ENCODE peak calls at places on chromosomes 3 and 15, in five cellular contexts. One of them, this sample, is unnamed.

GRCh38 chr3:29868702-29869101 is 587.8 kb downstream of the RBMS3 start:
- DNase-seq in fibroblast of lung: no peak
- DNase-seq in retinal pigment epithelial cell: no peak
- DNase-seq in stimulated activated CD8-positive, alpha-beta memory T cell treated with anti-CD3 and anti-CD28 coated beads, Interleukin-2, amount 100 ng/mL, for 48 hours: no peak
- DNase-seq in activated CD8-positive, alpha-beta memory T cell treated with anti-CD3 and anti-CD28 coated beads for 24 hours: no peak
- DNase-seq in this sample: no peak

GRCh38 chr3:172394692-172395091 is 53.6 kb downstream of the GHSR start:
- DNase-seq in stimulated activated CD8-positive, alpha-beta memory T cell treated with anti-CD3 and anti-CD28 coated beads, Interleukin-2, amount 100 ng/mL, for 48 hours: no peak
- DNase-seq in retinal pigment epithelial cell: no peak
- DNase-seq in fibroblast of lung: no peak
- DNase-seq in activated CD8-positive, alpha-beta memory T cell treated with anti-CD3 and anti-CD28 coated beads for 24 hours: no peak
- DNase-seq in this sample: no peak

GRCh38 chr3:35184775-35185174 is 454.6 kb upstream of the ARPP21 start:
- DNase-seq in activated CD8-positive, alpha-beta memory T cell treated with anti-CD3 and anti-CD28 coated beads for 24 hours: no peak
- DNase-seq in retinal pigment epithelial cell: peak; percentile 96
- DNase-seq in fibroblast of lung: peak; percentile 2
- DNase-seq in stimulated activated CD8-positive, alpha-beta memory T cell treated with anti-CD3 and anti-CD28 coated beads, Interleukin-2, amount 100 ng/mL, for 48 hours: no peak
- DNase-seq in this sample: no peak

GRCh38 chr3:17740703-17741102 is 1.7 kb downstream of the TBC1D5 start:
- DNase-seq in activated CD8-positive, alpha-beta memory T cell treated with anti-CD3 and anti-CD28 coated beads for 24 hours: no peak
- DNase-seq in stimulated activated CD8-positive, alpha-beta memory T cell treated with anti-CD3 and anti-CD28 coated beads, Interleukin-2, amount 100 ng/mL, for 48 hours: no peak
- DNase-seq in retinal pigment epithelial cell: peak; percentile 18
- DNase-seq in fibroblast of lung: peak; percentile 52
- DNase-seq in this sample: no peak

GRCh38 chr3:127677541-127678314 is 5.0 kb downstream of the ABTB1 start:
- DNase-seq in fibroblast of lung: no peak
- DNase-seq in retinal pigment epithelial cell: no peak
- DNase-seq in stimulated activated CD8-positive, alpha-beta memory T cell treated with anti-CD3 and anti-CD28 coated beads, Interleukin-2, amount 100 ng/mL, for 48 hours: no peak
- DNase-seq in activated CD8-positive, alpha-beta memory T cell treated with anti-CD3 and anti-CD28 coated beads for 24 hours: peak; percentile 50
- DNase-seq in this sample: no peak

GRCh38 chr15:89747708-89748682 is 3.1 kb downstream of the MESP1 start:
- DNase-seq in activated CD8-positive, alpha-beta memory T cell treated with anti-CD3 and anti-CD28 coated beads for 24 hours: no peak
- DNase-seq in retinal pigment epithelial cell: no peak
- DNase-seq in stimulated activated CD8-positive, alpha-beta memory T cell treated with anti-CD3 and anti-CD28 coated beads, Interleukin-2, amount 100 ng/mL, for 48 hours: no peak
- DNase-seq in fibroblast of lung: no peak
- DNase-seq in this sample: no peak

GRCh38 chr3:62665627-62666433 is 209.4 kb downstream of the CADPS start:
- DNase-seq in retinal pigment epithelial cell: no peak
- DNase-seq in fibroblast of lung: peak; percentile 68
- DNase-seq in activated CD8-positive, alpha-beta memory T cell treated with anti-CD3 and anti-CD28 coated beads for 24 hours: no peak
- DNase-seq in stimulated activated CD8-positive, alpha-beta memory T cell treated with anti-CD3 and anti-CD28 coated beads, Interleukin-2, amount 100 ng/mL, for 48 hours: peak; percentile 13
- DNase-seq in this sample: no peak

GRCh38 chr15:99430881-99431401 is 134.8 kb upstream of the MEF2A start:
- DNase-seq in stimulated activated CD8-positive, alpha-beta memory T cell treated with anti-CD3 and anti-CD28 coated beads, Interleukin-2, amount 100 ng/mL, for 48 hours: no peak
- DNase-seq in fibroblast of lung: no peak
- DNase-seq in activated CD8-positive, alpha-beta memory T cell treated with anti-CD3 and anti-CD28 coated beads for 24 hours: no peak
- DNase-seq in retinal pigment epithelial cell: no peak
- DNase-seq in this sample: no peak

GRCh38 chr3:20042331-20042730 is 2.1 kb downstream of the KAT2B start:
- DNase-seq in stimulated activated CD8-positive, alpha-beta memory T cell treated with anti-CD3 and anti-CD28 coated beads, Interleukin-2, amount 100 ng/mL, for 48 hours: no peak
- DNase-seq in fibroblast of lung: no peak
- DNase-seq in activated CD8-positive, alpha-beta memory T cell treated with anti-CD3 and anti-CD28 coated beads for 24 hours: no peak
- DNase-seq in retinal pigment epithelial cell: no peak
- DNase-seq in this sample: no peak

GRCh38 chr15:19943515-19943914 is 598.1 kb downstream of the GOLGA6L6 start:
- DNase-seq in fibroblast of lung: no peak
- DNase-seq in retinal pigment epithelial cell: no peak
- DNase-seq in stimulated activated CD8-positive, alpha-beta memory T cell treated with anti-CD3 and anti-CD28 coated beads, Interleukin-2, amount 100 ng/mL, for 48 hours: no peak
- DNase-seq in activated CD8-positive, alpha-beta memory T cell treated with anti-CD3 and anti-CD28 coated beads for 24 hours: no peak
- DNase-seq in this sample: no peak

GRCh38 chr3:158773845-158774542 is 27.9 kb upstream of the MFSD1 start:
- DNase-seq in stimulated activated CD8-positive, alpha-beta memory T cell treated with anti-CD3 and anti-CD28 coated beads, Interleukin-2, amount 100 ng/mL, for 48 hours: no peak
- DNase-seq in fibroblast of lung: peak; percentile 94
- DNase-seq in activated CD8-positive, alpha-beta memory T cell treated with anti-CD3 and anti-CD28 coated beads for 24 hours: no peak
- DNase-seq in retinal pigment epithelial cell: no peak
- DNase-seq in this sample: peak; percentile 7

GRCh38 chr15:69795601-69796000 is 302.1 kb downstream of the TLE3 start:
- DNase-seq in fibroblast of lung: no peak
- DNase-seq in activated CD8-positive, alpha-beta memory T cell treated with anti-CD3 and anti-CD28 coated beads for 24 hours: no peak
- DNase-seq in retinal pigment epithelial cell: no peak
- DNase-seq in stimulated activated CD8-positive, alpha-beta memory T cell treated with anti-CD3 and anti-CD28 coated beads, Interleukin-2, amount 100 ng/mL, for 48 hours: no peak
- DNase-seq in this sample: no peak

GRCh38 chr15:101554115-101554915 is 64.8 kb upstream of the PCSK6 start:
- DNase-seq in activated CD8-positive, alpha-beta memory T cell treated with anti-CD3 and anti-CD28 coated beads for 24 hours: no peak
- DNase-seq in fibroblast of lung: no peak
- DNase-seq in retinal pigment epithelial cell: no peak
- DNase-seq in stimulated activated CD8-positive, alpha-beta memory T cell treated with anti-CD3 and anti-CD28 coated beads, Interleukin-2, amount 100 ng/mL, for 48 hours: no peak
- DNase-seq in this sample: no peak

GRCh38 chr3:157700405-157700804 is 197.2 kb upstream of the VEPH1 start:
- DNase-seq in retinal pigment epithelial cell: no peak
- DNase-seq in activated CD8-positive, alpha-beta memory T cell treated with anti-CD3 and anti-CD28 coated beads for 24 hours: no peak
- DNase-seq in fibroblast of lung: no peak
- DNase-seq in stimulated activated CD8-positive, alpha-beta memory T cell treated with anti-CD3 and anti-CD28 coated beads, Interleukin-2, amount 100 ng/mL, for 48 hours: no peak
- DNase-seq in this sample: no peak

GRCh38 chr15:52805351-52806283 is 15.5 kb upstream of the ONECUT1 start:
- DNase-seq in retinal pigment epithelial cell: no peak
- DNase-seq in stimulated activated CD8-positive, alpha-beta memory T cell treated with anti-CD3 and anti-CD28 coated beads, Interleukin-2, amount 100 ng/mL, for 48 hours: no peak
- DNase-seq in activated CD8-positive, alpha-beta memory T cell treated with anti-CD3 and anti-CD28 coated beads for 24 hours: peak; percentile 65
- DNase-seq in fibroblast of lung: no peak
- DNase-seq in this sample: no peak

GRCh38 chr3:148916132-148916531 is 51.0 kb downstream of the CPA3 start:
- DNase-seq in retinal pigment epithelial cell: no peak
- DNase-seq in activated CD8-positive, alpha-beta memory T cell treated with anti-CD3 and anti-CD28 coated beads for 24 hours: no peak
- DNase-seq in stimulated activated CD8-positive, alpha-beta memory T cell treated with anti-CD3 and anti-CD28 coated beads, Interleukin-2, amount 100 ng/mL, for 48 hours: no peak
- DNase-seq in fibroblast of lung: no peak
- DNase-seq in this sample: no peak

GRCh38 chr3:44976002-44976815 is at the start of the genes EXOSC7 and ZDHHC3:
- DNase-seq in activated CD8-positive, alpha-beta memory T cell treated with anti-CD3 and anti-CD28 coated beads for 24 hours: peak; percentile 90
- DNase-seq in retinal pigment epithelial cell: peak; percentile 43
- DNase-seq in fibroblast of lung: peak; percentile 85
- DNase-seq in stimulated activated CD8-positive, alpha-beta memory T cell treated with anti-CD3 and anti-CD28 coated beads, Interleukin-2, amount 100 ng/mL, for 48 hours: peak; percentile 73
- DNase-seq in this sample: peak; percentile 97

GRCh38 chr3:98972720-98973119 is 71.2 kb upstream of the DCBLD2 start:
- DNase-seq in fibroblast of lung: no peak
- DNase-seq in retinal pigment epithelial cell: no peak
- DNase-seq in stimulated activated CD8-positive, alpha-beta memory T cell treated with anti-CD3 and anti-CD28 coated beads, Interleukin-2, amount 100 ng/mL, for 48 hours: no peak
- DNase-seq in activated CD8-positive, alpha-beta memory T cell treated with anti-CD3 and anti-CD28 coated beads for 24 hours: no peak
- DNase-seq in this sample: no peak